ENCODE peak calls at places on chromosomes 11 and 22, in eight cellular contexts. Q is lower lobe of right lung, V is type B pancreatic cell, X is T-helper 9 cell, U is NCI-H1930, I is NCI-H2107, C is SW 1271, N is foreskin keratinocyte. M is an unnamed sample.
A peak's percentile ranks its signal among the peaks of the same experiment; 100 is the strongest.

GRCh38 chr22:39254789-39255298 is 10.1 kb upstream of the PDGFB start:
- DNase-seq in Q (no peak), V (no peak), X (peak; percentile 34), U (no peak), I (no peak), C (peak; percentile 29), N (no peak), M (no peak)

GRCh38 chr11:62295504-62295903 is 3.4 kb downstream of the SCGB1D4 start:
- DNase-seq in Q (no peak), V (no peak), X (no peak), U (no peak), I (no peak), C (no peak), N (peak; percentile 39), M (no peak)

GRCh38 chr11:111633756-111634362 is 31.6 kb downstream of the SIK2 start:
- DNase-seq in Q (no peak), V (no peak), X (no peak), U (no peak), I (no peak), C (peak; percentile 78), N (peak; percentile 65), M (no peak)

GRCh38 chr11:66281001-66281400 is 3.0 kb downstream of the CNIH2 start:
- DNase-seq in Q (no peak), V (no peak), X (no peak), U (no peak), I (no peak), C (no peak), N (no peak), M (no peak)

GRCh38 chr11:65849771-65850216 is 8.2 kb downstream of the CFL1 start:
- DNase-seq in Q (no peak), V (no peak), X (no peak), U (no peak), I (no peak), C (no peak), N (no peak), M (no peak)

GRCh38 chr22:32723632-32724031 is 77.9 kb upstream of the TIMP3 start:
- DNase-seq in Q (peak; percentile 85), V (no peak), X (peak; percentile 3), U (no peak), I (no peak), C (no peak), N (peak; percentile 91), M (no peak)

GRCh38 chr11:18371279-18371678 is 23.1 kb upstream of the LDHA start:
- DNase-seq in Q (no peak), V (no peak), X (no peak), U (no peak), I (no peak), C (no peak), N (no peak), M (no peak)

GRCh38 chr22:29096736-29097669 is 24.2 kb downstream of the KREMEN1 start:
- DNase-seq in Q (no peak), V (no peak), X (no peak), U (no peak), I (no peak), C (no peak), N (no peak), M (no peak)

GRCh38 chr11:2366271-2366670 is 10.8 kb upstream of the CD81 start:
- DNase-seq in Q (no peak), V (no peak), X (no peak), U (no peak), I (no peak), C (no peak), N (no peak), M (no peak)

GRCh38 chr11:88390254-88390653 is 52.7 kb upstream of the CTSC start:
- DNase-seq in Q (no peak), V (no peak), X (no peak), U (no peak), I (no peak), C (no peak), N (no peak), M (no peak)

GRCh38 chr11:7609015-7609414 is 64.3 kb downstream of the CYB5R2 start:
- DNase-seq in Q (no peak), V (no peak), X (no peak), U (no peak), I (no peak), C (no peak), N (no peak), M (no peak)

GRCh38 chr22:22408731-22409696 is 99.5 kb downstream of the ZNF280B start:
- DNase-seq in Q (no peak), V (no peak), X (no peak), U (peak; percentile 33), I (peak; percentile 15), C (peak; percentile 4), N (no peak), M (no peak)